ENCODE peak calls at places on chromosomes 1 and 21, in ten cellular contexts. C is NCI-H1105, Z is NCI-H446 treated with DMSO at 0.1 percent for 48 hours, A is germinal center, J is RCC 7860, G is pancreas, W is amygdala, M is H9, V is body of pancreas, X is AG08395. F is an unnamed sample.

GRCh38 chr1:184910596-184910995 is 63.7 kb downstream of the NIBAN1 start:
- DNase-seq in C (no peak), Z (no peak), A (no peak), J (no peak), G (peak; percentile 40), W (no peak), M (no peak), V (peak; percentile 73), X (peak; percentile 49), F (peak; percentile 31)

GRCh38 chr1:44905276-44905675 is 62.2 kb upstream of the PTCH2 start:
- DNase-seq in C (no peak), Z (no peak), A (no peak), J (no peak), G (no peak), W (no peak), M (no peak), V (no peak), X (no peak), F (no peak)

GRCh38 chr21:22900511-22900910 is 1902.3 kb downstream of the NCAM2 start:
- DNase-seq in C (no peak), Z (no peak), A (no peak), J (no peak), G (no peak), W (no peak), M (no peak), V (no peak), X (no peak), F (no peak)

GRCh38 chr1:177170756-177171535 is at the start of gene BRINP2:
- DNase-seq in C (peak; percentile 87), Z (no peak), A (peak; percentile 83), J (no peak), G (peak; percentile 62), W (peak; percentile 88), M (peak; percentile 94), V (peak; percentile 50), X (peak; percentile 56), F (no peak)

GRCh38 chr1:2229032-2229920 is 1.2 kb downstream of the SKI start:
- DNase-seq in C (peak; percentile 62), Z (peak; percentile 58), A (peak; percentile 49), J (peak; percentile 36), G (peak; percentile 81), W (peak; percentile 40), M (no peak), V (peak; percentile 77), X (no peak), F (no peak)

GRCh38 chr1:242432491-242433095 is 91.9 kb downstream of the PLD5 start:
- DNase-seq in C (no peak), Z (no peak), A (no peak), J (no peak), G (no peak), W (no peak), M (no peak), V (no peak), X (no peak), F (no peak)

GRCh38 chr1:232222614-232223013 is 407.3 kb downstream of the SIPA1L2 start:
- DNase-seq in C (no peak), Z (no peak), A (no peak), J (no peak), G (no peak), W (no peak), M (no peak), V (no peak), X (no peak), F (no peak)

GRCh38 chr1:198741744-198742143 is 102.9 kb downstream of the PTPRC start:
- DNase-seq in C (no peak), Z (no peak), A (no peak), J (no peak), G (no peak), W (no peak), M (peak; percentile 41), V (no peak), X (no peak), F (no peak)

GRCh38 chr1:34828611-34829010 is 30.9 kb downstream of the SMIM12 start:
- DNase-seq in C (no peak), Z (no peak), A (no peak), J (no peak), G (no peak), W (no peak), M (no peak), V (no peak), X (no peak), F (no peak)

GRCh38 chr1:32448773-32449456 is 16.0 kb upstream of the ZBTB8B start:
- DNase-seq in C (no peak), Z (no peak), A (no peak), J (no peak), G (no peak), W (no peak), M (peak; percentile 67), V (no peak), X (no peak), F (no peak)

GRCh38 chr1:107777664-107778047 is 187.3 kb downstream of the VAV3 start:
- DNase-seq in C (no peak), Z (no peak), A (no peak), J (no peak), G (no peak), W (no peak), M (no peak), V (no peak), X (no peak), F (no peak)

GRCh38 chr1:154459044-154459443 is 43.0 kb upstream of the TDRD10 start:
- DNase-seq in C (no peak), Z (no peak), A (no peak), J (no peak), G (no peak), W (no peak), M (no peak), V (no peak), X (no peak), F (no peak)

GRCh38 chr1:9181990-9182783 is 52.4 kb upstream of the H6PD start:
- DNase-seq in C (peak; percentile 25), Z (no peak), A (no peak), J (no peak), G (peak; percentile 69), W (no peak), M (peak; percentile 62), V (peak; percentile 65), X (peak; percentile 45), F (no peak)

GRCh38 chr1:155970531-155971167 is 7.7 kb downstream of the ARHGEF2 start:
- DNase-seq in C (no peak), Z (no peak), A (peak; percentile 79), J (peak; percentile 77), G (no peak), W (peak; percentile 71), M (peak; percentile 53), V (no peak), X (peak; percentile 85), F (no peak)

GRCh38 chr1:152167835-152168534 is 9.0 kb upstream of the RPTN start:
- DNase-seq in C (no peak), Z (no peak), A (no peak), J (peak; percentile 96), G (no peak), W (no peak), M (no peak), V (no peak), X (peak; percentile 77), F (peak; percentile 97)

GRCh38 chr1:2821970-2822620 is 20.6 kb upstream of the TTC34 start:
- DNase-seq in C (peak; percentile 26), Z (no peak), A (peak; percentile 19), J (no peak), G (peak; percentile 66), W (no peak), M (no peak), V (peak; percentile 56), X (no peak), F (no peak)

GRCh38 chr1:228935198-228935663 is 200.0 kb downstream of the RHOU start:
- DNase-seq in C (no peak), Z (no peak), A (no peak), J (no peak), G (no peak), W (no peak), M (no peak), V (no peak), X (no peak), F (no peak)

GRCh38 chr1:171917361-171917760 is 76.1 kb downstream of the DNM3 start:
- DNase-seq in C (no peak), Z (no peak), A (no peak), J (no peak), G (no peak), W (no peak), M (no peak), V (no peak), X (no peak), F (no peak)

GRCh38 chr21:33339135-33339534 is 14.4 kb downstream of the IFNAR1 start:
- DNase-seq in C (no peak), Z (no peak), A (peak; percentile 10), J (no peak), G (no peak), W (no peak), M (no peak), V (no peak), X (no peak), F (no peak)

GRCh38 chr1:81179239-81179638 is 621.5 kb upstream of the ADGRL2 start:
- DNase-seq in C (no peak), Z (no peak), A (no peak), J (peak; percentile 82), G (no peak), W (no peak), M (no peak), V (no peak), X (peak; percentile 43), F (peak; percentile 45)

GRCh38 chr1:229942508-229942907 is 124.5 kb upstream of the GALNT2 start:
- DNase-seq in C (no peak), Z (no peak), A (no peak), J (no peak), G (peak; percentile 81), W (no peak), M (no peak), V (peak; percentile 90), X (no peak), F (no peak)

GRCh38 chr1:176225911-176226310 is 18.8 kb upstream of the COP1 start:
- DNase-seq in C (no peak), Z (no peak), A (no peak), J (no peak), G (no peak), W (no peak), M (no peak), V (no peak), X (no peak), F (no peak)

GRCh38 chr1:203871114-203871875 is 9.9 kb downstream of the SNRPE start:
- DNase-seq in C (peak; percentile 27), Z (peak; percentile 24), A (peak; percentile 55), J (peak; percentile 51), G (no peak), W (peak; percentile 50), M (peak; percentile 52), V (peak; percentile 37), X (peak; percentile 93), F (no peak)

GRCh38 chr1:43883321-43883720 is 50.3 kb upstream of the ARTN start:
- DNase-seq in C (no peak), Z (no peak), A (no peak), J (no peak), G (no peak), W (no peak), M (no peak), V (no peak), X (no peak), F (no peak)

GRCh38 chr1:198199105-198199504 is 42.3 kb downstream of the NEK7 start:
- DNase-seq in C (no peak), Z (no peak), A (peak; percentile 30), J (no peak), G (no peak), W (no peak), M (peak; percentile 38), V (no peak), X (no peak), F (no peak)

GRCh38 chr1:15151871-15152270 is 1.7 kb upstream of the TMEM51 start:
- DNase-seq in C (no peak), Z (no peak), A (no peak), J (no peak), G (no peak), W (no peak), M (no peak), V (no peak), X (no peak), F (no peak)

GRCh38 chr1:152111515-152111968 is 3.7 kb downstream of the TCHH start:
- DNase-seq in C (peak; percentile 77), Z (no peak), A (no peak), J (no peak), G (no peak), W (peak; percentile 33), M (peak; percentile 82), V (peak; percentile 10), X (no peak), F (no peak)